ENCODE peak calls at places on chromosomes 11 and 22, in ten cellular contexts. One of them, this sample, is unnamed.

GRCh38 chr11:1890856-1891830 is 552 bp downstream of the PRR33 start:
- DNase-seq in progenitor cell of endocrine pancreas: no peak
- DNase-seq in uterus: no peak
- DNase-seq in HFFc6: no peak
- DNase-seq in CD4-positive, alpha-beta memory T cell: no peak
- DNase-seq in smooth muscle cell of the brain vasculature: no peak
- DNase-seq in endothelial cell: no peak
- DNase-seq in brain microvascular endothelial cell: no peak
- DNase-seq in T follicular helper cell: no peak
- DNase-seq in activated naive CD8-positive, alpha-beta T cell treated with anti-CD3 and anti-CD28 coated beads, Interleukin-2, amount 50 U/mL, for 24 hours: peak
- DNase-seq in this sample: no peak

GRCh38 chr11:45949992-45950407 is 27.5 kb downstream of the LARGE2 start:
- DNase-seq in CD4-positive, alpha-beta memory T cell: no peak
- DNase-seq in progenitor cell of endocrine pancreas: no peak
- DNase-seq in endothelial cell: no peak
- DNase-seq in HFFc6: no peak
- DNase-seq in T follicular helper cell: no peak
- DNase-seq in activated naive CD8-positive, alpha-beta T cell treated with anti-CD3 and anti-CD28 coated beads, Interleukin-2, amount 50 U/mL, for 24 hours: no peak
- DNase-seq in brain microvascular endothelial cell: no peak
- DNase-seq in uterus: no peak
- DNase-seq in smooth muscle cell of the brain vasculature: no peak
- DNase-seq in this sample: no peak

GRCh38 chr11:129733384-129733783 is 82.3 kb upstream of the TMEM45B start:
- DNase-seq in progenitor cell of endocrine pancreas: no peak
- DNase-seq in CD4-positive, alpha-beta memory T cell: no peak
- DNase-seq in T follicular helper cell: no peak
- DNase-seq in uterus: no peak
- DNase-seq in endothelial cell: no peak
- DNase-seq in brain microvascular endothelial cell: no peak
- DNase-seq in smooth muscle cell of the brain vasculature: no peak
- DNase-seq in activated naive CD8-positive, alpha-beta T cell treated with anti-CD3 and anti-CD28 coated beads, Interleukin-2, amount 50 U/mL, for 24 hours: no peak
- DNase-seq in HFFc6: no peak
- DNase-seq in this sample: no peak

GRCh38 chr11:134370526-134371435 is 39.0 kb downstream of the GLB1L2 start:
- DNase-seq in T follicular helper cell: no peak
- DNase-seq in uterus: no peak
- DNase-seq in progenitor cell of endocrine pancreas: no peak
- DNase-seq in HFFc6: no peak
- DNase-seq in endothelial cell: no peak
- DNase-seq in brain microvascular endothelial cell: no peak
- DNase-seq in smooth muscle cell of the brain vasculature: no peak
- DNase-seq in CD4-positive, alpha-beta memory T cell: no peak
- DNase-seq in activated naive CD8-positive, alpha-beta T cell treated with anti-CD3 and anti-CD28 coated beads, Interleukin-2, amount 50 U/mL, for 24 hours: no peak
- DNase-seq in this sample: no peak

GRCh38 chr22:43563571-43563970 is 151.8 kb downstream of the MPPED1 start:
- DNase-seq in T follicular helper cell: no peak
- DNase-seq in smooth muscle cell of the brain vasculature: no peak
- DNase-seq in activated naive CD8-positive, alpha-beta T cell treated with anti-CD3 and anti-CD28 coated beads, Interleukin-2, amount 50 U/mL, for 24 hours: no peak
- DNase-seq in CD4-positive, alpha-beta memory T cell: no peak
- DNase-seq in progenitor cell of endocrine pancreas: no peak
- DNase-seq in brain microvascular endothelial cell: no peak
- DNase-seq in HFFc6: no peak
- DNase-seq in uterus: no peak
- DNase-seq in endothelial cell: no peak
- DNase-seq in this sample: no peak

GRCh38 chr11:72012897-72013721 is 14.4 kb downstream of the IL18BP start:
- DNase-seq in endothelial cell: no peak
- DNase-seq in activated naive CD8-positive, alpha-beta T cell treated with anti-CD3 and anti-CD28 coated beads, Interleukin-2, amount 50 U/mL, for 24 hours: no peak
- DNase-seq in HFFc6: no peak
- DNase-seq in brain microvascular endothelial cell: peak
- DNase-seq in uterus: peak
- DNase-seq in smooth muscle cell of the brain vasculature: no peak
- DNase-seq in progenitor cell of endocrine pancreas: no peak
- DNase-seq in T follicular helper cell: no peak
- DNase-seq in CD4-positive, alpha-beta memory T cell: no peak
- DNase-seq in this sample: peak

GRCh38 chr11:119975561-119976152 is 162.3 kb downstream of the TRIM29 start:
- DNase-seq in endothelial cell: no peak
- DNase-seq in smooth muscle cell of the brain vasculature: no peak
- DNase-seq in activated naive CD8-positive, alpha-beta T cell treated with anti-CD3 and anti-CD28 coated beads, Interleukin-2, amount 50 U/mL, for 24 hours: no peak
- DNase-seq in CD4-positive, alpha-beta memory T cell: no peak
- DNase-seq in T follicular helper cell: no peak
- DNase-seq in brain microvascular endothelial cell: no peak
- DNase-seq in HFFc6: no peak
- DNase-seq in uterus: no peak
- DNase-seq in progenitor cell of endocrine pancreas: no peak
- DNase-seq in this sample: no peak

GRCh38 chr11:127627629-127628462 is 627.3 kb upstream of the KIRREL3 start:
- DNase-seq in smooth muscle cell of the brain vasculature: no peak
- DNase-seq in endothelial cell: no peak
- DNase-seq in T follicular helper cell: no peak
- DNase-seq in HFFc6: no peak
- DNase-seq in uterus: no peak
- DNase-seq in progenitor cell of endocrine pancreas: no peak
- DNase-seq in activated naive CD8-positive, alpha-beta T cell treated with anti-CD3 and anti-CD28 coated beads, Interleukin-2, amount 50 U/mL, for 24 hours: no peak
- DNase-seq in brain microvascular endothelial cell: no peak
- DNase-seq in CD4-positive, alpha-beta memory T cell: no peak
- DNase-seq in this sample: no peak

GRCh38 chr11:19072464-19072863 is 11.9 kb upstream of the MRGPRX2 start:
- DNase-seq in brain microvascular endothelial cell: no peak
- DNase-seq in smooth muscle cell of the brain vasculature: no peak
- DNase-seq in CD4-positive, alpha-beta memory T cell: no peak
- DNase-seq in T follicular helper cell: no peak
- DNase-seq in activated naive CD8-positive, alpha-beta T cell treated with anti-CD3 and anti-CD28 coated beads, Interleukin-2, amount 50 U/mL, for 24 hours: no peak
- DNase-seq in HFFc6: no peak
- DNase-seq in progenitor cell of endocrine pancreas: no peak
- DNase-seq in uterus: no peak
- DNase-seq in endothelial cell: no peak
- DNase-seq in this sample: no peak

GRCh38 chr11:111379500-111380136 is 543 bp upstream of the POU2AF1 start:
- DNase-seq in brain microvascular endothelial cell: no peak
- DNase-seq in HFFc6: no peak
- DNase-seq in endothelial cell: no peak
- DNase-seq in smooth muscle cell of the brain vasculature: no peak
- DNase-seq in T follicular helper cell: no peak
- DNase-seq in CD4-positive, alpha-beta memory T cell: no peak
- DNase-seq in uterus: no peak
- DNase-seq in progenitor cell of endocrine pancreas: no peak
- DNase-seq in activated naive CD8-positive, alpha-beta T cell treated with anti-CD3 and anti-CD28 coated beads, Interleukin-2, amount 50 U/mL, for 24 hours: peak
- DNase-seq in this sample: no peak

GRCh38 chr22:37195921-37196320 is 7.9 kb upstream of the C1QTNF6 start:
- DNase-seq in HFFc6: no peak
- DNase-seq in endothelial cell: no peak
- DNase-seq in CD4-positive, alpha-beta memory T cell: no peak
- DNase-seq in T follicular helper cell: no peak
- DNase-seq in progenitor cell of endocrine pancreas: no peak
- DNase-seq in smooth muscle cell of the brain vasculature: no peak
- DNase-seq in activated naive CD8-positive, alpha-beta T cell treated with anti-CD3 and anti-CD28 coated beads, Interleukin-2, amount 50 U/mL, for 24 hours: no peak
- DNase-seq in brain microvascular endothelial cell: no peak
- DNase-seq in uterus: peak
- DNase-seq in this sample: no peak

GRCh38 chr11:61930936-61931335 is 13.6 kb upstream of the RAB3IL1 start:
- DNase-seq in T follicular helper cell: no peak
- DNase-seq in endothelial cell: no peak
- DNase-seq in CD4-positive, alpha-beta memory T cell: no peak
- DNase-seq in HFFc6: no peak
- DNase-seq in uterus: no peak
- DNase-seq in smooth muscle cell of the brain vasculature: no peak
- DNase-seq in brain microvascular endothelial cell: no peak
- DNase-seq in activated naive CD8-positive, alpha-beta T cell treated with anti-CD3 and anti-CD28 coated beads, Interleukin-2, amount 50 U/mL, for 24 hours: no peak
- DNase-seq in progenitor cell of endocrine pancreas: no peak
- DNase-seq in this sample: no peak

GRCh38 chr11:396948-397548 is 3.0 kb downstream of the PKP3 start:
- DNase-seq in progenitor cell of endocrine pancreas: no peak
- DNase-seq in CD4-positive, alpha-beta memory T cell: peak
- DNase-seq in endothelial cell: no peak
- DNase-seq in brain microvascular endothelial cell: peak
- DNase-seq in HFFc6: peak
- DNase-seq in T follicular helper cell: no peak
- DNase-seq in uterus: peak
- DNase-seq in smooth muscle cell of the brain vasculature: no peak
- DNase-seq in activated naive CD8-positive, alpha-beta T cell treated with anti-CD3 and anti-CD28 coated beads, Interleukin-2, amount 50 U/mL, for 24 hours: peak
- DNase-seq in this sample: no peak

GRCh38 chr11:1825039-1825740 is 9.6 kb upstream of the SYT8 start:
- DNase-seq in uterus: no peak
- DNase-seq in T follicular helper cell: no peak
- DNase-seq in endothelial cell: peak
- DNase-seq in HFFc6: no peak
- DNase-seq in activated naive CD8-positive, alpha-beta T cell treated with anti-CD3 and anti-CD28 coated beads, Interleukin-2, amount 50 U/mL, for 24 hours: no peak
- DNase-seq in brain microvascular endothelial cell: no peak
- DNase-seq in CD4-positive, alpha-beta memory T cell: no peak
- DNase-seq in progenitor cell of endocrine pancreas: peak
- DNase-seq in smooth muscle cell of the brain vasculature: no peak
- DNase-seq in this sample: peak

GRCh38 chr22:19179472-19180048 is 1.0 kb upstream of the SLC25A1 start:
- DNase-seq in brain microvascular endothelial cell: peak
- DNase-seq in smooth muscle cell of the brain vasculature: peak
- DNase-seq in activated naive CD8-positive, alpha-beta T cell treated with anti-CD3 and anti-CD28 coated beads, Interleukin-2, amount 50 U/mL, for 24 hours: peak
- DNase-seq in HFFc6: peak
- DNase-seq in T follicular helper cell: no peak
- DNase-seq in CD4-positive, alpha-beta memory T cell: peak
- DNase-seq in progenitor cell of endocrine pancreas: peak
- DNase-seq in uterus: peak
- DNase-seq in endothelial cell: peak
- DNase-seq in this sample: peak

GRCh38 chr11:68206211-68206610 is 6.9 kb downstream of the KMT5B start:
- DNase-seq in CD4-positive, alpha-beta memory T cell: peak
- DNase-seq in brain microvascular endothelial cell: peak
- DNase-seq in smooth muscle cell of the brain vasculature: no peak
- DNase-seq in progenitor cell of endocrine pancreas: no peak
- DNase-seq in activated naive CD8-positive, alpha-beta T cell treated with anti-CD3 and anti-CD28 coated beads, Interleukin-2, amount 50 U/mL, for 24 hours: no peak
- DNase-seq in endothelial cell: peak
- DNase-seq in HFFc6: peak
- DNase-seq in T follicular helper cell: no peak
- DNase-seq in uterus: no peak
- DNase-seq in this sample: no peak

GRCh38 chr11:121067912-121068652 is 33.0 kb upstream of the TECTA start:
- DNase-seq in progenitor cell of endocrine pancreas: no peak
- DNase-seq in HFFc6: no peak
- DNase-seq in activated naive CD8-positive, alpha-beta T cell treated with anti-CD3 and anti-CD28 coated beads, Interleukin-2, amount 50 U/mL, for 24 hours: no peak
- DNase-seq in smooth muscle cell of the brain vasculature: no peak
- DNase-seq in uterus: no peak
- DNase-seq in brain microvascular endothelial cell: no peak
- DNase-seq in CD4-positive, alpha-beta memory T cell: no peak
- DNase-seq in T follicular helper cell: no peak
- DNase-seq in endothelial cell: no peak
- DNase-seq in this sample: no peak

GRCh38 chr11:102347526-102348331 is 715 bp downstream of the BIRC2 start:
- DNase-seq in uterus: no peak
- DNase-seq in brain microvascular endothelial cell: peak
- DNase-seq in HFFc6: peak
- DNase-seq in CD4-positive, alpha-beta memory T cell: peak
- DNase-seq in T follicular helper cell: no peak
- DNase-seq in activated naive CD8-positive, alpha-beta T cell treated with anti-CD3 and anti-CD28 coated beads, Interleukin-2, amount 50 U/mL, for 24 hours: no peak
- DNase-seq in endothelial cell: no peak
- DNase-seq in smooth muscle cell of the brain vasculature: no peak
- DNase-seq in progenitor cell of endocrine pancreas: no peak
- DNase-seq in this sample: peak

GRCh38 chr22:26318975-26319374 is 110.1 kb upstream of the ASPHD2 start:
- DNase-seq in uterus: no peak
- DNase-seq in CD4-positive, alpha-beta memory T cell: no peak
- DNase-seq in progenitor cell of endocrine pancreas: no peak
- DNase-seq in smooth muscle cell of the brain vasculature: no peak
- DNase-seq in activated naive CD8-positive, alpha-beta T cell treated with anti-CD3 and anti-CD28 coated beads, Interleukin-2, amount 50 U/mL, for 24 hours: no peak
- DNase-seq in T follicular helper cell: no peak
- DNase-seq in HFFc6: peak
- DNase-seq in brain microvascular endothelial cell: peak
- DNase-seq in endothelial cell: peak
- DNase-seq in this sample: no peak

GRCh38 chr11:95108671-95109551 is 19.3 kb downstream of the ENDOD1 start:
- DNase-seq in CD4-positive, alpha-beta memory T cell: no peak
- DNase-seq in activated naive CD8-positive, alpha-beta T cell treated with anti-CD3 and anti-CD28 coated beads, Interleukin-2, amount 50 U/mL, for 24 hours: no peak
- DNase-seq in brain microvascular endothelial cell: peak
- DNase-seq in T follicular helper cell: no peak
- DNase-seq in uterus: no peak
- DNase-seq in smooth muscle cell of the brain vasculature: peak
- DNase-seq in endothelial cell: no peak
- DNase-seq in progenitor cell of endocrine pancreas: no peak
- DNase-seq in HFFc6: no peak
- DNase-seq in this sample: no peak